ENCODE peak calls at places on chromosomes 4 and X, in five cellular contexts. O is lung, M is fibroblast of lung, R is T-helper 1 cell, Y is lung microvascular endothelial cell. U is an unnamed sample.

GRCh38 chrX:37846934-37847732 is at the start of gene DYNLT3:
- DNase-seq in R (peak; percentile 70), Y (peak; percentile 86), O (peak; percentile 80), M (peak; percentile 76), U (peak; percentile 67)

GRCh38 chr4:53899544-53900274 is 164.7 kb downstream of the CHIC2 start:
- DNase-seq in R (no peak), O (no peak), Y (peak; percentile 51), M (peak; percentile 43), U (no peak)

GRCh38 chr4:117137143-117137542 is 51.8 kb upstream of the TRAM1L1 start:
- DNase-seq in M (peak; percentile 94), O (no peak), Y (peak; percentile 3), R (no peak), U (no peak)

GRCh38 chr4:17578482-17578891 is 1.5 kb downstream of the LAP3 start:
- DNase-seq in M (no peak), Y (no peak), O (no peak), R (no peak), U (no peak)

GRCh38 chr4:1723131-1723801 is 1.9 kb downstream of the TACC3 start:
- DNase-seq in R (no peak), O (no peak), Y (no peak), M (peak; percentile 10), U (peak; percentile 40)

GRCh38 chr4:41839945-41840854 is 91.7 kb upstream of the PHOX2B start:
- DNase-seq in O (no peak), Y (no peak), R (no peak), M (no peak), U (no peak)

GRCh38 chr4:18067031-18067430 is 45.5 kb upstream of the LCORL start:
- DNase-seq in R (no peak), Y (no peak), M (no peak), O (no peak), U (no peak)

GRCh38 chr4:128241425-128241913 is 46.1 kb downstream of the PGRMC2 start:
- DNase-seq in R (no peak), Y (no peak), O (no peak), M (peak; percentile 93), U (no peak)

GRCh38 chr4:112910109-112910736 is 139.2 kb upstream of the ANK2 start:
- DNase-seq in O (no peak), Y (peak; percentile 39), R (no peak), M (peak; percentile 68), U (no peak)

GRCh38 chr4:39383690-39384089 is 17.5 kb upstream of the RFC1 start:
- DNase-seq in Y (no peak), M (no peak), R (no peak), O (no peak), U (no peak)

GRCh38 chrX:139008185-139008584 is 296.7 kb upstream of the FGF13 start:
- DNase-seq in M (no peak), Y (no peak), O (no peak), R (no peak), U (no peak)

GRCh38 chr4:88429401-88429800 is 27.5 kb upstream of the HERC5 start:
- DNase-seq in O (no peak), M (no peak), R (no peak), Y (no peak), U (no peak)

GRCh38 chr4:78612398-78613005 is 60.9 kb downstream of the ANXA3 start:
- DNase-seq in O (no peak), Y (peak; percentile 83), R (no peak), M (peak; percentile 45), U (no peak)

GRCh38 chr4:89800527-89801103 is 36.3 kb downstream of the SNCA start:
- DNase-seq in M (peak; percentile 85), O (no peak), Y (peak; percentile 92), R (no peak), U (no peak)

GRCh38 chrX:14027511-14028019 is 2.1 kb downstream of the GEMIN8 start:
- DNase-seq in O (no peak), R (no peak), Y (peak; percentile 56), M (peak; percentile 88), U (no peak)

U was measured in effector memory CD8-positive, alpha-beta T cell.